ENCODE peak calls at places on chromosomes 3 and 15, in six cellular contexts. I is GM06990; K is GM12865; W is NCI-H1694 treated with DMSO at 0.1 percent for 48 hours; X is CD8-positive, alpha-beta memory T cell; M is Daoy. S is an unnamed sample.

GRCh38 chr15:82731527-82731926 is 21.9 kb upstream of the AP3B2 start:
- DNase-seq in I (no peak), M (no peak), K (no peak), X (no peak), W (no peak), S (no peak)

GRCh38 chr15:56927816-56928215 is 9.4 kb downstream of the TCF12 start:
- DNase-seq in I (no peak), K (no peak), W (no peak), M (no peak), X (no peak), S (no peak)

GRCh38 chr3:81998139-81998755 is 236.8 kb upstream of the GBE1 start:
- DNase-seq in X (no peak), K (no peak), I (no peak), W (no peak), M (no peak), S (no peak)

GRCh38 chr3:134312072-134312872 is 61.6 kb upstream of the RYK start:
- DNase-seq in K (peak), M (peak), W (no peak), X (no peak), I (peak), S (no peak)

GRCh38 chr15:26661727-26662126 is 111.1 kb downstream of the GABRB3 start:
- DNase-seq in W (no peak), K (no peak), X (no peak), I (no peak), M (peak), S (no peak)

GRCh38 chr3:76656531-76657070 is 383.3 kb upstream of the ROBO2 start:
- DNase-seq in W (no peak), M (peak), I (no peak), X (no peak), K (no peak), S (no peak)

GRCh38 chr3:154428369-154429206 is 1.4 kb downstream of the GPR149 start:
- DNase-seq in M (no peak), K (no peak), X (no peak), I (no peak), W (no peak), S (no peak)

GRCh38 chr3:51669241-51670052 is 1.6 kb upstream of the TEX264 start:
- DNase-seq in X (peak), W (peak), I (peak), K (peak), M (peak), S (peak)

GRCh38 chr15:51801391-51801835 is 28.0 kb upstream of the TMOD3 start:
- DNase-seq in I (no peak), M (peak), K (peak), W (peak), X (no peak), S (no peak)

GRCh38 chr3:65334045-65334665 is 646.4 kb upstream of the ADAMTS9 start:
- DNase-seq in K (no peak), W (no peak), I (no peak), X (no peak), M (no peak), S (no peak)

GRCh38 chr3:172002512-172003078 is 36.8 kb upstream of the FNDC3B start:
- DNase-seq in M (no peak), W (no peak), X (no peak), I (no peak), K (no peak), S (no peak)

GRCh38 chr3:42728056-42728455 is 25.5 kb upstream of the HHATL start:
- DNase-seq in K (no peak), W (no peak), M (no peak), I (no peak), X (no peak), S (no peak)

GRCh38 chr3:45994661-45995369 is 809 bp downstream of the FYCO1 start:
- DNase-seq in K (peak), X (peak), M (no peak), I (peak), W (no peak), S (no peak)

GRCh38 chr15:36790891-36791290 is 211.5 kb downstream of the CDIN1 start:
- DNase-seq in W (no peak), K (no peak), X (no peak), M (no peak), I (no peak), S (no peak)

GRCh38 chr3:195306359-195306758 is 35.4 kb upstream of the XXYLT1 start:
- DNase-seq in W (no peak), M (no peak), X (no peak), K (no peak), I (no peak), S (no peak)